ENCODE peak calls at places on chromosome 2, in seven cellular contexts. One of them, this sample, is unnamed.

GRCh38 chr2:535222-535621 is 142.0 kb downstream of the TMEM18 start:
- DNase-seq in A549: no peak
- DNase-seq in RWPE1: peak
- DNase-seq in AG09319: no peak
- DNase-seq in posterior cingulate gyrus: no peak
- DNase-seq in activated CD8-positive, alpha-beta memory T cell treated with anti-CD3 and anti-CD28 coated beads for 1 hour: no peak
- DNase-seq in hypothalamus: no peak
- DNase-seq in this sample: no peak

GRCh38 chr2:233448220-233448559 is 93.9 kb downstream of the DGKD start:
- DNase-seq in A549: no peak
- DNase-seq in RWPE1: no peak
- DNase-seq in AG09319: no peak
- DNase-seq in posterior cingulate gyrus: no peak
- DNase-seq in activated CD8-positive, alpha-beta memory T cell treated with anti-CD3 and anti-CD28 coated beads for 1 hour: no peak
- DNase-seq in hypothalamus: no peak
- DNase-seq in this sample: peak

GRCh38 chr2:54504866-54505265 is 48.7 kb downstream of the SPTBN1 start:
- DNase-seq in A549: no peak
- DNase-seq in RWPE1: no peak
- DNase-seq in AG09319: peak
- DNase-seq in posterior cingulate gyrus: no peak
- DNase-seq in activated CD8-positive, alpha-beta memory T cell treated with anti-CD3 and anti-CD28 coated beads for 1 hour: no peak
- DNase-seq in hypothalamus: no peak
- DNase-seq in this sample: no peak

GRCh38 chr2:86225581-86225980 is 26.3 kb downstream of the MRPL35 start:
- DNase-seq in A549: no peak
- DNase-seq in RWPE1: no peak
- DNase-seq in AG09319: no peak
- DNase-seq in posterior cingulate gyrus: peak
- DNase-seq in activated CD8-positive, alpha-beta memory T cell treated with anti-CD3 and anti-CD28 coated beads for 1 hour: no peak
- DNase-seq in hypothalamus: peak
- DNase-seq in this sample: no peak

GRCh38 chr2:239824866-239825704 is 200.1 kb downstream of the NDUFA10 start:
- DNase-seq in A549: no peak
- DNase-seq in RWPE1: no peak
- DNase-seq in AG09319: no peak
- DNase-seq in posterior cingulate gyrus: no peak
- DNase-seq in activated CD8-positive, alpha-beta memory T cell treated with anti-CD3 and anti-CD28 coated beads for 1 hour: no peak
- DNase-seq in hypothalamus: no peak
- DNase-seq in this sample: peak

GRCh38 chr2:58710795-58711279 is 469.7 kb upstream of the FANCL start:
- DNase-seq in A549: no peak
- DNase-seq in RWPE1: no peak
- DNase-seq in AG09319: no peak
- DNase-seq in posterior cingulate gyrus: no peak
- DNase-seq in activated CD8-positive, alpha-beta memory T cell treated with anti-CD3 and anti-CD28 coated beads for 1 hour: no peak
- DNase-seq in hypothalamus: no peak
- DNase-seq in this sample: no peak

GRCh38 chr2:222074674-222075073 is 224.1 kb downstream of the PAX3 start:
- DNase-seq in A549: no peak
- DNase-seq in RWPE1: no peak
- DNase-seq in AG09319: no peak
- DNase-seq in posterior cingulate gyrus: no peak
- DNase-seq in activated CD8-positive, alpha-beta memory T cell treated with anti-CD3 and anti-CD28 coated beads for 1 hour: no peak
- DNase-seq in hypothalamus: no peak
- DNase-seq in this sample: no peak

GRCh38 chr2:178005756-178006155 is 66.8 kb downstream of the PDE11A start:
- DNase-seq in A549: no peak
- DNase-seq in RWPE1: no peak
- DNase-seq in AG09319: no peak
- DNase-seq in posterior cingulate gyrus: no peak
- DNase-seq in activated CD8-positive, alpha-beta memory T cell treated with anti-CD3 and anti-CD28 coated beads for 1 hour: no peak
- DNase-seq in hypothalamus: no peak
- DNase-seq in this sample: no peak

GRCh38 chr2:207734264-207734635 is 22.8 kb downstream of the CCNYL1 start:
- DNase-seq in A549: no peak
- DNase-seq in RWPE1: no peak
- DNase-seq in AG09319: no peak
- DNase-seq in posterior cingulate gyrus: no peak
- DNase-seq in activated CD8-positive, alpha-beta memory T cell treated with anti-CD3 and anti-CD28 coated beads for 1 hour: no peak
- DNase-seq in hypothalamus: no peak
- DNase-seq in this sample: no peak

GRCh38 chr2:235594041-235594440 is 100.2 kb downstream of the AGAP1 start:
- DNase-seq in A549: peak
- DNase-seq in RWPE1: peak
- DNase-seq in AG09319: peak
- DNase-seq in posterior cingulate gyrus: no peak
- DNase-seq in activated CD8-positive, alpha-beta memory T cell treated with anti-CD3 and anti-CD28 coated beads for 1 hour: no peak
- DNase-seq in hypothalamus: no peak
- DNase-seq in this sample: no peak

GRCh38 chr2:222715729-222716128 is 44.3 kb downstream of the MOGAT1 start:
- DNase-seq in A549: no peak
- DNase-seq in RWPE1: no peak
- DNase-seq in AG09319: no peak
- DNase-seq in posterior cingulate gyrus: no peak
- DNase-seq in activated CD8-positive, alpha-beta memory T cell treated with anti-CD3 and anti-CD28 coated beads for 1 hour: no peak
- DNase-seq in hypothalamus: no peak
- DNase-seq in this sample: no peak

GRCh38 chr2:60998628-60999545 is 18.6 kb upstream of the PEX13 start:
- DNase-seq in A549: peak
- DNase-seq in RWPE1: peak
- DNase-seq in AG09319: no peak
- DNase-seq in posterior cingulate gyrus: no peak
- DNase-seq in activated CD8-positive, alpha-beta memory T cell treated with anti-CD3 and anti-CD28 coated beads for 1 hour: no peak
- DNase-seq in hypothalamus: no peak
- DNase-seq in this sample: peak

GRCh38 chr2:236063994-236064393 is 104.2 kb downstream of the GBX2 start:
- DNase-seq in A549: no peak
- DNase-seq in RWPE1: no peak
- DNase-seq in AG09319: no peak
- DNase-seq in posterior cingulate gyrus: no peak
- DNase-seq in activated CD8-positive, alpha-beta memory T cell treated with anti-CD3 and anti-CD28 coated beads for 1 hour: no peak
- DNase-seq in hypothalamus: no peak
- DNase-seq in this sample: no peak

GRCh38 chr2:215921884-215922283 is 91.5 kb downstream of the MREG start:
- DNase-seq in A549: no peak
- DNase-seq in RWPE1: no peak
- DNase-seq in AG09319: peak
- DNase-seq in posterior cingulate gyrus: no peak
- DNase-seq in activated CD8-positive, alpha-beta memory T cell treated with anti-CD3 and anti-CD28 coated beads for 1 hour: no peak
- DNase-seq in hypothalamus: no peak
- DNase-seq in this sample: peak

GRCh38 chr2:173815778-173816177 is 149.4 kb downstream of the SP3 start:
- DNase-seq in A549: no peak
- DNase-seq in RWPE1: peak
- DNase-seq in AG09319: no peak
- DNase-seq in posterior cingulate gyrus: no peak
- DNase-seq in activated CD8-positive, alpha-beta memory T cell treated with anti-CD3 and anti-CD28 coated beads for 1 hour: no peak
- DNase-seq in hypothalamus: no peak
- DNase-seq in this sample: no peak

GRCh38 chr2:7627587-7627986 is 710.4 kb downstream of the RNF144A start:
- DNase-seq in A549: no peak
- DNase-seq in RWPE1: no peak
- DNase-seq in AG09319: no peak
- DNase-seq in posterior cingulate gyrus: no peak
- DNase-seq in activated CD8-positive, alpha-beta memory T cell treated with anti-CD3 and anti-CD28 coated beads for 1 hour: no peak
- DNase-seq in hypothalamus: no peak
- DNase-seq in this sample: no peak

GRCh38 chr2:195319112-195319460 is 337.9 kb upstream of the SLC39A10 start:
- DNase-seq in A549: peak
- DNase-seq in RWPE1: peak
- DNase-seq in AG09319: no peak
- DNase-seq in posterior cingulate gyrus: no peak
- DNase-seq in activated CD8-positive, alpha-beta memory T cell treated with anti-CD3 and anti-CD28 coated beads for 1 hour: no peak
- DNase-seq in hypothalamus: no peak
- DNase-seq in this sample: no peak

GRCh38 chr2:50133766-50134165 is 898.2 kb downstream of the NRXN1 start:
- DNase-seq in A549: no peak
- DNase-seq in RWPE1: no peak
- DNase-seq in AG09319: no peak
- DNase-seq in posterior cingulate gyrus: no peak
- DNase-seq in activated CD8-positive, alpha-beta memory T cell treated with anti-CD3 and anti-CD28 coated beads for 1 hour: no peak
- DNase-seq in hypothalamus: no peak
- DNase-seq in this sample: no peak

GRCh38 chr2:207960911-207961310 is 64.4 kb downstream of the PLEKHM3 start:
- DNase-seq in A549: no peak
- DNase-seq in RWPE1: no peak
- DNase-seq in AG09319: no peak
- DNase-seq in posterior cingulate gyrus: no peak
- DNase-seq in activated CD8-positive, alpha-beta memory T cell treated with anti-CD3 and anti-CD28 coated beads for 1 hour: no peak
- DNase-seq in hypothalamus: no peak
- DNase-seq in this sample: no peak

GRCh38 chr2:172438741-172439508 is 11.5 kb downstream of the ITGA6 start:
- DNase-seq in A549: peak
- DNase-seq in RWPE1: peak
- DNase-seq in AG09319: no peak
- DNase-seq in posterior cingulate gyrus: no peak
- DNase-seq in activated CD8-positive, alpha-beta memory T cell treated with anti-CD3 and anti-CD28 coated beads for 1 hour: no peak
- DNase-seq in hypothalamus: no peak
- DNase-seq in this sample: no peak

GRCh38 chr2:11393711-11394236 is 49.3 kb upstream of the ROCK2 start:
- DNase-seq in A549: no peak
- DNase-seq in RWPE1: no peak
- DNase-seq in AG09319: no peak
- DNase-seq in posterior cingulate gyrus: no peak
- DNase-seq in activated CD8-positive, alpha-beta memory T cell treated with anti-CD3 and anti-CD28 coated beads for 1 hour: no peak
- DNase-seq in hypothalamus: no peak
- DNase-seq in this sample: peak

GRCh38 chr2:187942876-187943275 is 348.8 kb upstream of the GULP1 start:
- DNase-seq in A549: no peak
- DNase-seq in RWPE1: no peak
- DNase-seq in AG09319: no peak
- DNase-seq in posterior cingulate gyrus: no peak
- DNase-seq in activated CD8-positive, alpha-beta memory T cell treated with anti-CD3 and anti-CD28 coated beads for 1 hour: no peak
- DNase-seq in hypothalamus: no peak
- DNase-seq in this sample: no peak

GRCh38 chr2:191866675-191867506 is 20.0 kb upstream of the CAVIN2 start:
- DNase-seq in A549: peak
- DNase-seq in RWPE1: peak
- DNase-seq in AG09319: peak
- DNase-seq in posterior cingulate gyrus: no peak
- DNase-seq in activated CD8-positive, alpha-beta memory T cell treated with anti-CD3 and anti-CD28 coated beads for 1 hour: no peak
- DNase-seq in hypothalamus: no peak
- DNase-seq in this sample: no peak

GRCh38 chr2:231294578-231295362 is 96.3 kb downstream of the ARMC9 start:
- DNase-seq in A549: no peak
- DNase-seq in RWPE1: no peak
- DNase-seq in AG09319: no peak
- DNase-seq in posterior cingulate gyrus: no peak
- DNase-seq in activated CD8-positive, alpha-beta memory T cell treated with anti-CD3 and anti-CD28 coated beads for 1 hour: no peak
- DNase-seq in hypothalamus: no peak
- DNase-seq in this sample: peak

GRCh38 chr2:24971550-24972314 is at the start of gene DNAJC27:
- DNase-seq in A549: peak
- DNase-seq in RWPE1: peak
- DNase-seq in AG09319: peak
- DNase-seq in posterior cingulate gyrus: peak
- DNase-seq in activated CD8-positive, alpha-beta memory T cell treated with anti-CD3 and anti-CD28 coated beads for 1 hour: peak
- DNase-seq in hypothalamus: peak
- DNase-seq in this sample: peak

GRCh38 chr2:232541195-232541960 is 1.9 kb downstream of the CHRNG start:
- DNase-seq in A549: no peak
- DNase-seq in RWPE1: no peak
- DNase-seq in AG09319: no peak
- DNase-seq in posterior cingulate gyrus: no peak
- DNase-seq in activated CD8-positive, alpha-beta memory T cell treated with anti-CD3 and anti-CD28 coated beads for 1 hour: no peak
- DNase-seq in hypothalamus: no peak
- DNase-seq in this sample: no peak

GRCh38 chr2:198657520-198658121 is 800.1 kb downstream of the SATB2 start:
- DNase-seq in A549: no peak
- DNase-seq in RWPE1: peak
- DNase-seq in AG09319: no peak
- DNase-seq in posterior cingulate gyrus: no peak
- DNase-seq in activated CD8-positive, alpha-beta memory T cell treated with anti-CD3 and anti-CD28 coated beads for 1 hour: no peak
- DNase-seq in hypothalamus: no peak
- DNase-seq in this sample: peak

GRCh38 chr2:238235331-238235732 is 4.5 kb downstream of the HES6 start:
- DNase-seq in A549: no peak
- DNase-seq in RWPE1: no peak
- DNase-seq in AG09319: no peak
- DNase-seq in posterior cingulate gyrus: no peak
- DNase-seq in activated CD8-positive, alpha-beta memory T cell treated with anti-CD3 and anti-CD28 coated beads for 1 hour: no peak
- DNase-seq in hypothalamus: no peak
- DNase-seq in this sample: no peak

GRCh38 chr2:196331143-196331542 is 159.8 kb upstream of the STK17B start:
- DNase-seq in A549: no peak
- DNase-seq in RWPE1: no peak
- DNase-seq in AG09319: peak
- DNase-seq in posterior cingulate gyrus: no peak
- DNase-seq in activated CD8-positive, alpha-beta memory T cell treated with anti-CD3 and anti-CD28 coated beads for 1 hour: no peak
- DNase-seq in hypothalamus: no peak
- DNase-seq in this sample: no peak

GRCh38 chr2:197969391-197969893 is 165.0 kb downstream of the PLCL1 start:
- DNase-seq in A549: no peak
- DNase-seq in RWPE1: no peak
- DNase-seq in AG09319: peak
- DNase-seq in posterior cingulate gyrus: no peak
- DNase-seq in activated CD8-positive, alpha-beta memory T cell treated with anti-CD3 and anti-CD28 coated beads for 1 hour: no peak
- DNase-seq in hypothalamus: no peak
- DNase-seq in this sample: no peak

GRCh38 chr2:137964859-137965459 is 686 bp downstream of the HNMT start:
- DNase-seq in A549: no peak
- DNase-seq in RWPE1: no peak
- DNase-seq in AG09319: no peak
- DNase-seq in posterior cingulate gyrus: no peak
- DNase-seq in activated CD8-positive, alpha-beta memory T cell treated with anti-CD3 and anti-CD28 coated beads for 1 hour: no peak
- DNase-seq in hypothalamus: no peak
- DNase-seq in this sample: no peak

GRCh38 chr2:23327897-23328296 is 57.1 kb upstream of the KLHL29 start:
- DNase-seq in A549: no peak
- DNase-seq in RWPE1: no peak
- DNase-seq in AG09319: no peak
- DNase-seq in posterior cingulate gyrus: no peak
- DNase-seq in activated CD8-positive, alpha-beta memory T cell treated with anti-CD3 and anti-CD28 coated beads for 1 hour: no peak
- DNase-seq in hypothalamus: no peak
- DNase-seq in this sample: peak

GRCh38 chr2:239687441-239687840 is 286.6 kb upstream of the HDAC4 start:
- DNase-seq in A549: no peak
- DNase-seq in RWPE1: no peak
- DNase-seq in AG09319: no peak
- DNase-seq in posterior cingulate gyrus: no peak
- DNase-seq in activated CD8-positive, alpha-beta memory T cell treated with anti-CD3 and anti-CD28 coated beads for 1 hour: no peak
- DNase-seq in hypothalamus: no peak
- DNase-seq in this sample: peak

GRCh38 chr2:27117995-27118524 is 868 bp downstream of the CGREF1 start:
- DNase-seq in A549: no peak
- DNase-seq in RWPE1: no peak
- DNase-seq in AG09319: no peak
- DNase-seq in posterior cingulate gyrus: peak
- DNase-seq in activated CD8-positive, alpha-beta memory T cell treated with anti-CD3 and anti-CD28 coated beads for 1 hour: no peak
- DNase-seq in hypothalamus: no peak
- DNase-seq in this sample: no peak

GRCh38 chr2:141714486-141714885 is 416.3 kb downstream of the LRP1B start:
- DNase-seq in A549: no peak
- DNase-seq in RWPE1: no peak
- DNase-seq in AG09319: no peak
- DNase-seq in posterior cingulate gyrus: no peak
- DNase-seq in activated CD8-positive, alpha-beta memory T cell treated with anti-CD3 and anti-CD28 coated beads for 1 hour: no peak
- DNase-seq in hypothalamus: no peak
- DNase-seq in this sample: no peak

GRCh38 chr2:153360239-153360638 is 118.3 kb downstream of the RPRM start:
- DNase-seq in A549: no peak
- DNase-seq in RWPE1: no peak
- DNase-seq in AG09319: no peak
- DNase-seq in posterior cingulate gyrus: no peak
- DNase-seq in activated CD8-positive, alpha-beta memory T cell treated with anti-CD3 and anti-CD28 coated beads for 1 hour: no peak
- DNase-seq in hypothalamus: no peak
- DNase-seq in this sample: peak